ENCODE peak calls at places on chromosomes 6 and 20, in five cellular contexts. K, H, O, D and N are unnamed samples.

GRCh38 chr20:62739581-62740285 is 31.1 kb downstream of the NTSR1 start:
- DNase-seq in K (no peak), H (no peak), O (no peak), D (no peak), N (peak)

GRCh38 chr6:34149831-34150400 is 4.0 kb upstream of the GRM4 start:
- DNase-seq in K (no peak), H (no peak), O (no peak), D (no peak), N (no peak)

GRCh38 chr6:20875369-20875963 is 341.2 kb downstream of the CDKAL1 start:
- DNase-seq in K (peak), H (no peak), O (no peak), D (peak), N (peak)

GRCh38 chr20:21901470-21902275 is 196.2 kb downstream of the PAX1 start:
- DNase-seq in K (peak), H (peak), O (no peak), D (peak), N (peak)

GRCh38 chr20:48605364-48606116 is 222.3 kb downstream of the PREX1 start:
- DNase-seq in K (no peak), H (no peak), O (no peak), D (no peak), N (no peak)

GRCh38 chr6:27650620-27651370 is 177.9 kb upstream of the ZNF184 start:
- DNase-seq in K (peak), H (no peak), O (peak), D (no peak), N (peak)

GRCh38 chr6:26383624-26384417 is 913 bp downstream of the BTN2A2 start:
- DNase-seq in K (no peak), H (no peak), O (no peak), D (peak), N (peak)

GRCh38 chr6:149289966-149290365 is 27.5 kb upstream of the TAB2 start:
- DNase-seq in K (no peak), H (no peak), O (no peak), D (no peak), N (no peak)

GRCh38 chr6:26054659-26054936 is 32.6 kb upstream of the HFE start:
- DNase-seq in K (no peak), H (no peak), O (no peak), D (no peak), N (no peak)

GRCh38 chr20:59007758-59008511 is 881 bp upstream of the CTSZ start:
- DNase-seq in K (no peak), H (peak), O (no peak), D (no peak), N (no peak)